ENCODE peak calls at places on chromosome X, in four cellular contexts. G, W, K and L are unnamed samples.

GRCh38 chrX:103376979-103377324 is 614 bp downstream of the BEX3 start:
- DNase-seq in G (no peak), W (peak), K (peak), L (peak)

GRCh38 chrX:15619053-15619772 is 18.5 kb upstream of the ACE2 start:
- DNase-seq in G (no peak), W (peak), K (no peak), L (no peak)

GRCh38 chrX:69538321-69538876 is 34.3 kb downstream of the NALF2 start:
- DNase-seq in G (peak), W (peak), K (peak), L (peak)

GRCh38 chrX:86047174-86047991 is at the start of gene CHM:
- DNase-seq in G (peak), W (peak), K (peak), L (peak)

GRCh38 chrX:40736170-40736505 is 796 bp upstream of the MED14 start:
- DNase-seq in G (no peak), W (no peak), K (no peak), L (no peak)

GRCh38 chrX:9708923-9709553 is 56.6 kb downstream of the GPR143 start:
- DNase-seq in G (peak), W (peak), K (peak), L (peak)

GRCh38 chrX:55450259-55450658 is 1.7 kb upstream of the MAGEH1 start:
- DNase-seq in G (peak), W (peak), K (no peak), L (no peak)

GRCh38 chrX:35826503-35826902 is 28.4 kb downstream of the MAGEB16 start:
- DNase-seq in G (no peak), W (no peak), K (no peak), L (no peak)

GRCh38 chrX:68808686-68809357 is 20.0 kb upstream of the EFNB1 start:
- DNase-seq in G (no peak), W (peak), K (no peak), L (no peak)

GRCh38 chrX:44343412-44343942 is at the start of gene EFHC2:
- DNase-seq in G (peak), W (peak), K (peak), L (no peak)

GRCh38 chrX:20594985-20595384 is 328.3 kb upstream of the RPS6KA3 start:
- DNase-seq in G (no peak), W (peak), K (no peak), L (peak)

GRCh38 chrX:65667503-65668355 is at the start of gene MSN:
- DNase-seq in G (peak), W (peak), K (peak), L (no peak)

GRCh38 chrX:30627818-30628652 is 25.2 kb upstream of the GK start:
- DNase-seq in G (no peak), W (no peak), K (no peak), L (peak)

GRCh38 chrX:133544105-133544504 is 128.8 kb upstream of the GPC4 start:
- DNase-seq in G (no peak), W (peak), K (no peak), L (no peak)

GRCh38 chrX:140918398-140919043 is 83.9 kb upstream of the SPANXB1 start:
- DNase-seq in G (peak), W (peak), K (no peak), L (peak)

GRCh38 chrX:23235051-23235450 is 99.6 kb upstream of the PTCHD1 start:
- DNase-seq in G (no peak), W (no peak), K (no peak), L (no peak)

GRCh38 chrX:10507876-10508275 is 112.5 kb downstream of the MID1 start:
- DNase-seq in G (no peak), W (peak), K (no peak), L (no peak)

GRCh38 chrX:113947548-113947947 is 636.3 kb upstream of the HTR2C start:
- DNase-seq in G (no peak), W (peak), K (no peak), L (peak)

GRCh38 chrX:46927718-46928117 is 15.5 kb downstream of the JADE3 start:
- DNase-seq in G (no peak), W (no peak), K (no peak), L (no peak)

GRCh38 chrX:97605271-97605670 is 721.6 kb downstream of the RPA4 start:
- DNase-seq in G (no peak), W (no peak), K (no peak), L (no peak)

GRCh38 chrX:95893632-95894031 is 791.0 kb upstream of the DIAPH2 start:
- DNase-seq in G (no peak), W (no peak), K (no peak), L (no peak)

GRCh38 chrX:132533409-132533808 is 44.6 kb upstream of the MBNL3 start:
- DNase-seq in G (no peak), W (no peak), K (no peak), L (no peak)

GRCh38 chrX:96407501-96407900 is 277.1 kb upstream of the DIAPH2 start:
- DNase-seq in G (no peak), W (peak), K (no peak), L (peak)

GRCh38 chrX:13346646-13347045 is 26.8 kb upstream of the ATXN3L start:
- DNase-seq in G (no peak), W (no peak), K (no peak), L (no peak)

GRCh38 chrX:56764153-56764974 is 35.3 kb downstream of the NBDY start:
- DNase-seq in G (peak), W (peak), K (no peak), L (peak)

GRCh38 chrX:153477901-153478300 is 7.5 kb upstream of the HAUS7 start:
- DNase-seq in G (no peak), W (no peak), K (no peak), L (no peak)

GRCh38 chrX:70452143-70452733 is 7.6 kb downstream of the DLG3 start:
- DNase-seq in G (peak), W (peak), K (peak), L (no peak)

GRCh38 chrX:15680401-15680800 is 15.8 kb upstream of the CLTRN start:
- DNase-seq in G (no peak), W (peak), K (no peak), L (no peak)

GRCh38 chrX:63747331-63747730 is 37.7 kb downstream of the ARHGEF9 start:
- DNase-seq in G (no peak), W (peak), K (no peak), L (no peak)

GRCh38 chrX:153723351-153724251 is 586 bp downstream of the BCAP31 start:
- DNase-seq in G (peak), W (peak), K (peak), L (no peak)

GRCh38 chrX:135384161-135384836 is 37.4 kb upstream of the SMIM10L2A start:
- DNase-seq in G (no peak), W (no peak), K (no peak), L (no peak)

GRCh38 chrX:21373637-21374162 is 518 bp upstream of the CNKSR2 start:
- DNase-seq in G (no peak), W (no peak), K (peak), L (no peak)

GRCh38 chrX:70253377-70254062 is 6.5 kb downstream of the P2RY4 start:
- DNase-seq in G (no peak), W (peak), K (no peak), L (no peak)